ENCODE peak calls at places on chromosomes 11 and 22, in five cellular contexts. One of them, this sample, is unnamed.

GRCh38 chr11:2672553-2673249 is 27.1 kb downstream of the KCNQ1OT1 start:
- DNase-seq in Caco-2: no peak
- DNase-seq in cardiac muscle cell: no peak
- DNase-seq in transverse colon: no peak
- DNase-seq in mammary epithelial cell: no peak
- DNase-seq in this sample: no peak

GRCh38 chr11:102614485-102614884 is 10.6 kb downstream of the MMP20 start:
- DNase-seq in Caco-2: peak; percentile 30
- DNase-seq in cardiac muscle cell: no peak
- DNase-seq in transverse colon: no peak
- DNase-seq in mammary epithelial cell: no peak
- DNase-seq in this sample: no peak

GRCh38 chr11:85682330-85683305 is 3.4 kb downstream of the CCDC89 start:
- DNase-seq in cardiac muscle cell: peak; percentile 76
- DNase-seq in mammary epithelial cell: no peak
- DNase-seq in Caco-2: no peak
- DNase-seq in transverse colon: peak; percentile 55
- DNase-seq in this sample: peak; percentile 17

GRCh38 chr11:8011981-8012444 is 24.9 kb downstream of the EIF3F start:
- DNase-seq in cardiac muscle cell: peak; percentile 88
- DNase-seq in transverse colon: no peak
- DNase-seq in mammary epithelial cell: peak; percentile 83
- DNase-seq in Caco-2: no peak
- DNase-seq in this sample: peak; percentile 96

GRCh38 chr11:46856605-46857339 is 10.7 kb upstream of the CKAP5 start:
- DNase-seq in Caco-2: no peak
- DNase-seq in mammary epithelial cell: no peak
- DNase-seq in transverse colon: no peak
- DNase-seq in cardiac muscle cell: no peak
- DNase-seq in this sample: no peak

GRCh38 chr11:35571703-35572102 is 46.3 kb upstream of the PAMR1 start:
- DNase-seq in transverse colon: no peak
- DNase-seq in Caco-2: no peak
- DNase-seq in cardiac muscle cell: no peak
- DNase-seq in mammary epithelial cell: no peak
- DNase-seq in this sample: no peak

GRCh38 chr22:44869196-44869595 is 116.8 kb downstream of the ARHGAP8 start:
- DNase-seq in mammary epithelial cell: no peak
- DNase-seq in transverse colon: no peak
- DNase-seq in cardiac muscle cell: no peak
- DNase-seq in Caco-2: no peak
- DNase-seq in this sample: no peak

GRCh38 chr11:33633251-33634003 is 67.2 kb downstream of the C11orf91 start:
- DNase-seq in Caco-2: peak; percentile 49
- DNase-seq in transverse colon: peak; percentile 23
- DNase-seq in cardiac muscle cell: peak; percentile 56
- DNase-seq in mammary epithelial cell: peak; percentile 98
- DNase-seq in this sample: peak; percentile 62

GRCh38 chr22:26535499-26535898 is 23.2 kb upstream of the TFIP11 start:
- DNase-seq in cardiac muscle cell: no peak
- DNase-seq in transverse colon: no peak
- DNase-seq in Caco-2: no peak
- DNase-seq in mammary epithelial cell: no peak
- DNase-seq in this sample: no peak

GRCh38 chr11:128884703-128885338 is 6.3 kb upstream of the KCNJ5 start:
- DNase-seq in cardiac muscle cell: peak; percentile 78
- DNase-seq in transverse colon: peak; percentile 76
- DNase-seq in Caco-2: peak; percentile 91
- DNase-seq in mammary epithelial cell: peak; percentile 60
- DNase-seq in this sample: peak; percentile 45

GRCh38 chr11:128884054-128884453 is 7.1 kb upstream of the KCNJ5 start:
- DNase-seq in mammary epithelial cell: no peak
- DNase-seq in transverse colon: no peak
- DNase-seq in Caco-2: no peak
- DNase-seq in cardiac muscle cell: no peak
- DNase-seq in this sample: no peak

GRCh38 chr11:128888034-128888985 is 2.8 kb upstream of the KCNJ5 start:
- DNase-seq in mammary epithelial cell: peak; percentile 54
- DNase-seq in transverse colon: no peak
- DNase-seq in cardiac muscle cell: no peak
- DNase-seq in Caco-2: no peak
- DNase-seq in this sample: no peak

GRCh38 chr11:128889657-128890213 is 1.4 kb upstream of the KCNJ5 start:
- DNase-seq in cardiac muscle cell: no peak
- DNase-seq in transverse colon: no peak
- DNase-seq in Caco-2: no peak
- DNase-seq in mammary epithelial cell: no peak
- DNase-seq in this sample: no peak

GRCh38 chr11:128886401-128887119 is 4.6 kb upstream of the KCNJ5 start:
- DNase-seq in mammary epithelial cell: no peak
- DNase-seq in cardiac muscle cell: no peak
- DNase-seq in transverse colon: peak; percentile 27
- DNase-seq in Caco-2: peak; percentile 78
- DNase-seq in this sample: no peak
- H3K4me3 ChIP-seq in mammary epithelial cell: no peak overlapping the region
- H3K4me3 ChIP-seq in cardiac muscle cell: no peak overlapping the region
- H3K4me3 ChIP-seq in transverse colon: no peak overlapping the region
- H3K4me3 ChIP-seq in Caco-2: no peak overlapping the region
- H3K4me3 ChIP-seq in this sample: no peak overlapping the region

GRCh38 chr22:22072169-22072836 is 89.7 kb upstream of the TOP3B start:
- DNase-seq in Caco-2: no peak
- DNase-seq in cardiac muscle cell: no peak
- DNase-seq in mammary epithelial cell: no peak
- DNase-seq in transverse colon: no peak
- DNase-seq in this sample: no peak
- H3K36me3 ChIP-seq in Caco-2: no peaks in the 10 kb centered on the region
- H3K36me3 ChIP-seq in cardiac muscle cell: no peaks in the 10 kb centered on the region
- H3K36me3 ChIP-seq in mammary epithelial cell: no peaks in the 10 kb centered on the region
- H3K36me3 ChIP-seq in transverse colon: no peaks in the 10 kb centered on the region
- H3K36me3 ChIP-seq in this sample: no peaks in the 10 kb centered on the region

DNA sequence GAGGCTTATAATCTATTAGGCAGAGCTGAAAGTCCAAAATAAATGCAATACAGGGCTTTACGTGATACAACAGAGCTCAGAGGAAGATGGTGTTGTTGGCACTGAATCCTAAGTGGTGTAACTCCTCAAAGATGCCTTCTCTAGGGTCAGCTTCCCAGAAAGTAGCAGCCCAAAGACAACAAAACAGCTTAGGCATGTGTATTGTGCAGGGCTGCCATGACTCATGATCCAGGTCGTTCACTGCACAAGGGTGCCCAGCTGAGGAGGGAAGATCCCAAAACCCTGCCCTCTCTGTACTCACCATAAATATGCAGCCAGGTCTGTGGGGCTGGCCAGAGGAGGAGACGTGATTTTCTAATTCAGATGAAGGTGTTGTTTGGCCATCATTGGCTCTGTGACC is 59.4 kb upstream of the NNMT start:
- DNase-seq in cardiac muscle cell: peak; percentile 64
- DNase-seq in mammary epithelial cell: no peak
- DNase-seq in transverse colon: no peak
- DNase-seq in Caco-2: no peak
- DNase-seq in this sample: no peak
- H3K4me3 ChIP-seq in cardiac muscle cell: no peak overlapping the region
- H3K4me3 ChIP-seq in mammary epithelial cell: no peak overlapping the region
- H3K4me3 ChIP-seq in transverse colon: no peak overlapping the region
- H3K4me3 ChIP-seq in Caco-2: no peak overlapping the region
- H3K4me3 ChIP-seq in this sample: no peak overlapping the region

GRCh38 chr11:66066751-66067150 is 3.3 kb upstream of the PACS1 start:
- DNase-seq in cardiac muscle cell: no peak
- DNase-seq in mammary epithelial cell: no peak
- DNase-seq in Caco-2: no peak
- DNase-seq in transverse colon: no peak
- DNase-seq in this sample: no peak

GRCh38 chr11:66067640-66068039 is 2.4 kb upstream of the PACS1 start:
- DNase-seq in mammary epithelial cell: no peak
- DNase-seq in Caco-2: no peak
- DNase-seq in cardiac muscle cell: no peak
- DNase-seq in transverse colon: no peak
- DNase-seq in this sample: no peak

GRCh38 chr11:66063900-66064299 is 6.2 kb upstream of the PACS1 start:
- DNase-seq in cardiac muscle cell: no peak
- DNase-seq in Caco-2: no peak
- DNase-seq in mammary epithelial cell: no peak
- DNase-seq in transverse colon: no peak
- DNase-seq in this sample: no peak

GRCh38 chr11:66062408-66062807 is 7.7 kb upstream of the PACS1 start:
- DNase-seq in Caco-2: no peak
- DNase-seq in cardiac muscle cell: no peak
- DNase-seq in mammary epithelial cell: no peak
- DNase-seq in transverse colon: no peak
- DNase-seq in this sample: no peak

DNA sequence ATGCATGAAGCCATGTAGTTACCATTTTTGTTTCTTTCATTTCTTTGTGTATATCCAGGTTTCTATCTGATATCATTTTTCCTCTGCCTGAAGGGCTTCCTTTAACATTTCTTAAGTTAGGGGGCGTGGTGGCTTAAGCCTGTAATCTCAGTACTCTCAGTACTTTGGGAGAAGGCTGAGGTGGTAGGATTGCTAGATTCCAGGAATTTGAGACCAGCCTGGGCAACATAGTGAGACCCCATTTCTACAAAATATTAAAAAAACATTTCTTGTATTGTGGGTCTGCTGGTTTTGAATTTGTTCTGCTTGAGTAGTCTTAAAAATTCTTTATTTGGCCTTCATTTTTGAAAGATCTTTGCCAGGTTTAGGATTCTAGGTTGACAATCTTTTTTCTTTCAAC is 5.5 kb upstream of the PACS1 start:
- DNase-seq in Caco-2: no peak
- DNase-seq in transverse colon: no peak
- DNase-seq in mammary epithelial cell: no peak
- DNase-seq in cardiac muscle cell: no peak
- DNase-seq in this sample: no peak
- H3K36me3 ChIP-seq in Caco-2: peaks cover 13% of the 10 kb centered on the region
- H3K36me3 ChIP-seq in transverse colon: peaks cover 77% of the 10 kb centered on the region
- H3K36me3 ChIP-seq in mammary epithelial cell: peaks cover 66% of the 10 kb centered on the region
- H3K36me3 ChIP-seq in cardiac muscle cell: peaks cover 72% of the 10 kb centered on the region
- H3K36me3 ChIP-seq in this sample: peaks cover 88% of the 10 kb centered on the region

DNA sequence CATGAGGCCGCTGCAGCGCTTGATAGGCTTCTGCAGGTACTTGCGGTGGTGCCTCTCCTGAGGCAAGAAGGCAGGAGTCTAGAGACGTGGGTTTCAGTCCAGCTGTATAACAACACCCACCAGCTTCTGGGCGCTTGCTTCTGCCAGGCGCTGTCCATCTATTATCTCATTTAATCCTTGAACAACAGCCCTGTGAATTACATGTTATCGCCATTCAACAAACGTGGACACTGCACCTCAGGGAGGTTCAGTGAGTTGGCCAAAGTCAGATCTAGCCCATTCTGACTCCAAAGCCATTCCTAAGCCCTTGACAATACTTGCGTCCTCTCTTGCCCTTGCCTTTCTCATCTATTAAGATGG is 436 bp upstream of the FAM181B start:
- DNase-seq in transverse colon: no peak
- DNase-seq in cardiac muscle cell: no peak
- DNase-seq in mammary epithelial cell: no peak
- DNase-seq in Caco-2: no peak
- DNase-seq in this sample: no peak
- H3K4me3 ChIP-seq in transverse colon: peak overlapping the region; percentile 42
- H3K4me3 ChIP-seq in cardiac muscle cell: peak overlapping the region; percentile 76
- H3K4me3 ChIP-seq in mammary epithelial cell: no peak overlapping the region
- H3K4me3 ChIP-seq in Caco-2: peak overlapping the region; percentile 51
- H3K4me3 ChIP-seq in this sample: peak overlapping the region; percentile 52

GRCh38 chr22:35329114-35329847 is 29.6 kb downstream of the TOM1 start:
- DNase-seq in Caco-2: no peak
- DNase-seq in cardiac muscle cell: no peak
- DNase-seq in transverse colon: no peak
- DNase-seq in mammary epithelial cell: no peak
- DNase-seq in this sample: no peak
- H3K36me3 ChIP-seq in Caco-2: peaks cover 3% of the 10 kb centered on the region
- H3K36me3 ChIP-seq in cardiac muscle cell: peaks cover 44% of the 10 kb centered on the region
- H3K36me3 ChIP-seq in transverse colon: peaks cover 62% of the 10 kb centered on the region
- H3K36me3 ChIP-seq in mammary epithelial cell: no peaks in the 10 kb centered on the region
- H3K36me3 ChIP-seq in this sample: peaks cover 64% of the 10 kb centered on the region

GRCh38 chr11:63747006-63747405 is 21.6 kb downstream of the ZFTA start:
- DNase-seq in cardiac muscle cell: no peak
- DNase-seq in mammary epithelial cell: no peak
- DNase-seq in Caco-2: no peak
- DNase-seq in transverse colon: no peak
- DNase-seq in this sample: no peak

GRCh38 chr11:63749624-63750023 is 19.0 kb downstream of the ZFTA start:
- DNase-seq in Caco-2: no peak
- DNase-seq in cardiac muscle cell: no peak
- DNase-seq in transverse colon: no peak
- DNase-seq in mammary epithelial cell: no peak
- DNase-seq in this sample: no peak

GRCh38 chr11:63745304-63746170 is 23.0 kb downstream of the ZFTA start:
- DNase-seq in cardiac muscle cell: peak; percentile 31
- DNase-seq in Caco-2: no peak
- DNase-seq in transverse colon: no peak
- DNase-seq in mammary epithelial cell: no peak
- DNase-seq in this sample: no peak
- H3K4me3 ChIP-seq in cardiac muscle cell: no peak overlapping the region
- H3K4me3 ChIP-seq in Caco-2: no peak overlapping the region
- H3K4me3 ChIP-seq in transverse colon: no peak overlapping the region
- H3K4me3 ChIP-seq in mammary epithelial cell: no peak overlapping the region
- H3K4me3 ChIP-seq in this sample: no peak overlapping the region